ENCODE peak calls at places on chromosomes 7 and 10, in four cellular contexts. One of them, this sample, is unnamed. For H3K4me1, the result is how much of the 10 kb centered on the place peaks cover.

GRCh38 chr10:72852428-72852827 is 41.1 kb upstream of the OIT3 start:
- DNase-seq in neuronal stem cell: no peak
- DNase-seq in suprapubic skin: no peak
- DNase-seq in aorta: no peak
- DNase-seq in this sample: no peak

GRCh38 chr7:107891619-107892366 is 810 bp downstream of the DLD start:
- DNase-seq in aorta: no peak
- DNase-seq in suprapubic skin: no peak
- DNase-seq in neuronal stem cell: no peak
- DNase-seq in this sample: no peak

GRCh38 chr7:1460757-1461639 is 1.7 kb upstream of the MICALL2 start:
- DNase-seq in neuronal stem cell: no peak
- DNase-seq in suprapubic skin: no peak
- DNase-seq in aorta: peak
- DNase-seq in this sample: peak

GRCh38 chr10:112775892-112776679 is 174.0 kb upstream of the TCF7L2 start:
- DNase-seq in aorta: no peak
- DNase-seq in neuronal stem cell: no peak
- DNase-seq in suprapubic skin: no peak
- DNase-seq in this sample: no peak

GRCh38 chr10:78436223-78436575 is 402.5 kb downstream of the RPS24 start:
- DNase-seq in neuronal stem cell: no peak
- DNase-seq in suprapubic skin: peak
- DNase-seq in aorta: no peak
- DNase-seq in this sample: no peak

GRCh38 chr7:35707422-35707821 is 12.5 kb upstream of the HERPUD2 start:
- DNase-seq in aorta: no peak
- DNase-seq in neuronal stem cell: no peak
- DNase-seq in suprapubic skin: no peak
- DNase-seq in this sample: no peak

GRCh38 chr7:29177963-29178612 is 16.5 kb upstream of the CHN2 start:
- DNase-seq in suprapubic skin: no peak
- DNase-seq in neuronal stem cell: no peak
- DNase-seq in aorta: peak
- DNase-seq in this sample: no peak

GRCh38 chr7:34165466-34165865 is 260.1 kb downstream of the BMPER start:
- DNase-seq in neuronal stem cell: no peak
- DNase-seq in aorta: no peak
- DNase-seq in suprapubic skin: no peak
- DNase-seq in this sample: no peak

GRCh38 chr7:159083698-159084068 is 61.0 kb downstream of the VIPR2 start:
- DNase-seq in aorta: no peak
- DNase-seq in neuronal stem cell: no peak
- DNase-seq in suprapubic skin: no peak
- DNase-seq in this sample: no peak

GRCh38 chr10:28991326-28991725 is 297.5 kb upstream of the LYZL1 start:
- DNase-seq in aorta: peak
- DNase-seq in suprapubic skin: no peak
- DNase-seq in neuronal stem cell: no peak
- DNase-seq in this sample: no peak

GRCh38 chr7:46206474-46207060 is 285.5 kb upstream of the IGFBP3 start:
- DNase-seq in suprapubic skin: no peak
- DNase-seq in neuronal stem cell: no peak
- DNase-seq in aorta: no peak
- DNase-seq in this sample: no peak

GRCh38 chr10:34205452-34205851 is 609.6 kb downstream of the PARD3 start:
- DNase-seq in neuronal stem cell: no peak
- DNase-seq in aorta: peak
- DNase-seq in suprapubic skin: no peak
- DNase-seq in this sample: no peak

GRCh38 chr10:86888585-86889381 is 68.6 kb downstream of the MMRN2 start:
- DNase-seq in neuronal stem cell: no peak
- DNase-seq in aorta: no peak
- DNase-seq in suprapubic skin: no peak
- DNase-seq in this sample: no peak

GRCh38 chr10:78432582-78432981 is 398.9 kb downstream of the RPS24 start:
- DNase-seq in suprapubic skin: peak
- DNase-seq in aorta: no peak
- DNase-seq in neuronal stem cell: no peak
- DNase-seq in this sample: no peak

GRCh38 chr7:81688622-81689411 is 81.0 kb downstream of the HGF start:
- DNase-seq in aorta: no peak
- DNase-seq in neuronal stem cell: no peak
- DNase-seq in suprapubic skin: no peak
- DNase-seq in this sample: no peak

GRCh38 chr10:92816106-92816505 is 32.2 kb upstream of the EXOC6 start:
- DNase-seq in aorta: no peak
- DNase-seq in neuronal stem cell: no peak
- DNase-seq in suprapubic skin: no peak
- DNase-seq in this sample: no peak

GRCh38 chr10:93363891-93364648 is 118.1 kb downstream of the MYOF start:
- DNase-seq in suprapubic skin: peak
- DNase-seq in neuronal stem cell: no peak
- DNase-seq in aorta: peak
- DNase-seq in this sample: peak

GRCh38 chr10:100184426-100185219 is 1.2 kb downstream of the ERLIN1 start:
- DNase-seq in neuronal stem cell: no peak
- DNase-seq in aorta: no peak
- DNase-seq in suprapubic skin: no peak
- DNase-seq in this sample: no peak

GRCh38 chr7:45593121-45593541 is 19.0 kb downstream of the ADCY1 start:
- DNase-seq in aorta: no peak
- DNase-seq in suprapubic skin: peak
- DNase-seq in neuronal stem cell: no peak
- DNase-seq in this sample: no peak

GRCh38 chr10:33376976-33377657 is 42.6 kb upstream of the NRP1 start:
- DNase-seq in suprapubic skin: no peak
- DNase-seq in neuronal stem cell: no peak
- DNase-seq in aorta: no peak
- DNase-seq in this sample: no peak

GRCh38 chr7:19397917-19398316 is 252.7 kb upstream of the FERD3L start:
- DNase-seq in aorta: no peak
- DNase-seq in neuronal stem cell: no peak
- DNase-seq in suprapubic skin: no peak
- DNase-seq in this sample: peak

GRCh38 chr10:103534621-103535498 is 41.4 kb downstream of the NEURL1 start:
- DNase-seq in aorta: no peak
- DNase-seq in neuronal stem cell: no peak
- DNase-seq in suprapubic skin: peak
- DNase-seq in this sample: no peak

GRCh38 chr7:115015619-115016018 is 93.7 kb downstream of the MDFIC start:
- DNase-seq in suprapubic skin: no peak
- DNase-seq in neuronal stem cell: no peak
- DNase-seq in aorta: no peak
- DNase-seq in this sample: no peak

GRCh38 chr10:128573236-128573800 is 447.1 kb upstream of the MKI67 start:
- DNase-seq in neuronal stem cell: no peak
- DNase-seq in aorta: no peak
- DNase-seq in suprapubic skin: no peak
- DNase-seq in this sample: no peak

GRCh38 chr10:29804025-29804852 is 169.5 kb upstream of the SVIL start:
- DNase-seq in suprapubic skin: peak
- DNase-seq in neuronal stem cell: no peak
- DNase-seq in aorta: peak
- DNase-seq in this sample: no peak

GRCh38 chr10:104735036-104735435 is 93.9 kb downstream of the SORCS3 start:
- DNase-seq in suprapubic skin: no peak
- DNase-seq in aorta: no peak
- DNase-seq in neuronal stem cell: no peak
- DNase-seq in this sample: no peak

GRCh38 chr7:38704041-38704547 is 72.9 kb upstream of the AMPH start:
- DNase-seq in aorta: no peak
- DNase-seq in suprapubic skin: no peak
- DNase-seq in neuronal stem cell: no peak
- DNase-seq in this sample: no peak

GRCh38 chr10:36559412-36559811 is 566.0 kb upstream of the ANKRD30A start:
- DNase-seq in aorta: no peak
- DNase-seq in neuronal stem cell: no peak
- DNase-seq in suprapubic skin: no peak
- DNase-seq in this sample: no peak

GRCh38 chr7:82816272-82816671 is 346.4 kb downstream of the PCLO start:
- DNase-seq in suprapubic skin: no peak
- DNase-seq in neuronal stem cell: no peak
- DNase-seq in aorta: no peak
- DNase-seq in this sample: no peak

GRCh38 chr7:107712025-107712424 is 31.9 kb upstream of the CBLL1 start:
- DNase-seq in aorta: no peak
- DNase-seq in suprapubic skin: no peak
- DNase-seq in neuronal stem cell: no peak
- DNase-seq in this sample: no peak

GRCh38 chr10:13661261-13661660 is 74.5 kb downstream of the PRPF18 start:
- DNase-seq in suprapubic skin: no peak
- DNase-seq in neuronal stem cell: no peak
- DNase-seq in aorta: no peak
- DNase-seq in this sample: no peak

GRCh38 chr7:53794816-53795215 is 747.4 kb upstream of the VSTM2A start:
- DNase-seq in aorta: no peak
- DNase-seq in neuronal stem cell: no peak
- DNase-seq in suprapubic skin: no peak
- DNase-seq in this sample: no peak

GRCh38 chr10:16820018-16820417 is 2.8 kb upstream of the RSU1 start:
- DNase-seq in neuronal stem cell: no peak
- DNase-seq in aorta: no peak
- DNase-seq in suprapubic skin: no peak
- DNase-seq in this sample: no peak

GRCh38 chr10:117152668-117153067 is 14.6 kb upstream of the VAX1 start:
- DNase-seq in suprapubic skin: no peak
- DNase-seq in aorta: no peak
- DNase-seq in neuronal stem cell: no peak
- DNase-seq in this sample: no peak

GRCh38 chr7:139752600-139752999 is 25.2 kb downstream of the HIPK2 start:
- DNase-seq in neuronal stem cell: no peak
- DNase-seq in aorta: no peak
- DNase-seq in suprapubic skin: no peak
- DNase-seq in this sample: no peak
- H3K4me1 ChIP-seq in neuronal stem cell: under half
- H3K4me1 ChIP-seq in aorta: under half
- H3K4me1 ChIP-seq in suprapubic skin: under half
- H3K4me1 ChIP-seq in this sample: under half

GRCh38 chr10:132847856-132848255 is 61.9 kb upstream of the NKX6-2 start:
- DNase-seq in neuronal stem cell: no peak
- DNase-seq in aorta: no peak
- DNase-seq in suprapubic skin: no peak
- DNase-seq in this sample: no peak
- H3K4me3 ChIP-seq in neuronal stem cell: no peak
- H3K4me3 ChIP-seq in aorta: no peak
- H3K4me3 ChIP-seq in suprapubic skin: no peak
- H3K4me3 ChIP-seq in this sample: no peak

DNA sequence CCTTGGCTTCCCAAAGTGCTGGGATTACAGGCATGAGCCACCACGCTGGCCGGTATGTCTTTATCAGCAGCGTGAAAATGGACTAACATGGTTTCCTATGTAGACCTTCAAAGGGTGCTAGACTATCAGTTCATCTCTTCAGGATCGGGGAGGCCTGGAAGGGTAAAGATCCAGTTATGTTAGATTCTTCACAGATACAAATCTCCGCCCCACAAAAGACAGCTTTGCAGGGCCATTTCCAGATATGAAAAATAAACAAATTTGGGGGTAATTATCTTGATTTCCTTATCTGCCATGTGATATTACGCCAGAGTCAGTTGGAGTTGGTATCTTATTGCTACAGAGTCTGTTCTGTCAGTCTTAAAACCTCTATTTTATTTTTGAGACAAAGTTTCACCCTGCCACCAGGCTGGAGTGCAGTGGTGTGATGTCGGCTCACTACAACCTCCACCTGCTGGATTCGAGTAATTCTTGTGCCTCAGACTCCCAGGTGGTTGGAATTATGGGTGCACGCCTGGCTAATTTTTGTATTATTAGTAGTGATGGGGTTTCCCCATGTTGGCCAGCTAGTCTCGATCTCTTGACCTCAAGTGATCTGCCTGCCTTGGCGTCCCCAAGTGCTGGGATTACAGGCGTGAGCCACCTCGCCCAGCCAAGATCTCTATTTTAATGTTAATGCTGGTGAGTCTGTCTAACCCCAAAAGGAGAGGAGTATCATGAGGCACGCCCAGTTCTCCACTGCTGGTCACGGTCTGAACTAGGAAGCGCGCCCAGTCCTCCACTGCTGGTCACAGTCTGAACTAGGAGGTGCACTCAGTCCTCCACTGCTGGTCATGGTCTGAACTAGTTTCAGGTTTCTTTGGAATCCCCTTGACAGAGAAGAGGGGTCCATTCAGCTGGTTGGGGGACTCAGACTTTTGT is 5.8 kb upstream of the LRRC27 start:
- DNase-seq in neuronal stem cell: no peak
- DNase-seq in aorta: no peak
- DNase-seq in suprapubic skin: no peak
- DNase-seq in this sample: no peak
- H3K4me1 ChIP-seq in neuronal stem cell: under half
- H3K4me1 ChIP-seq in aorta: under half
- H3K4me1 ChIP-seq in suprapubic skin: under half
- H3K4me1 ChIP-seq in this sample: under half

GRCh38 chr7:110964770-110965169 is 126.2 kb upstream of the LRRN3 start:
- DNase-seq in aorta: no peak
- DNase-seq in suprapubic skin: no peak
- DNase-seq in neuronal stem cell: no peak
- DNase-seq in this sample: no peak

GRCh38 chr7:110962826-110963225 is 128.1 kb upstream of the LRRN3 start:
- DNase-seq in suprapubic skin: no peak
- DNase-seq in aorta: no peak
- DNase-seq in neuronal stem cell: no peak
- DNase-seq in this sample: no peak

GRCh38 chr7:110960811-110961210 is 130.1 kb upstream of the LRRN3 start:
- DNase-seq in suprapubic skin: no peak
- DNase-seq in aorta: no peak
- DNase-seq in neuronal stem cell: no peak
- DNase-seq in this sample: no peak

GRCh38 chr7:110962374-110962773 is 128.6 kb upstream of the LRRN3 start:
- DNase-seq in neuronal stem cell: no peak
- DNase-seq in suprapubic skin: no peak
- DNase-seq in aorta: no peak
- DNase-seq in this sample: no peak
- H3K4me3 ChIP-seq in neuronal stem cell: no peak
- H3K4me3 ChIP-seq in suprapubic skin: no peak
- H3K4me3 ChIP-seq in aorta: no peak
- H3K4me3 ChIP-seq in this sample: no peak

This sample was measured in mucosa of descending colon.